ENCODE peak calls at places on chromosomes 5 and 9, in six cellular contexts. Q is K562, C is endodermal cell, N is pancreas, A is right cardiac atrium, H is PC-3. U is an unnamed sample.
A peak's percentile ranks its signal among the peaks of the same experiment; 100 is the strongest.

GRCh38 chr9:92617195-92617813 is 52.6 kb downstream of the IPPK start:
- DNase-seq in C (no peak), N (no peak), Q (no peak), H (no peak), A (no peak), U (peak; percentile 40)

GRCh38 chr5:143644751-143645150 is 167.2 kb upstream of the HMHB1 start:
- DNase-seq in H (no peak), N (no peak), C (no peak), Q (no peak), A (no peak), U (no peak)

GRCh38 chr5:109936996-109937395 is 247.3 kb downstream of the MAN2A1 start:
- DNase-seq in H (no peak), Q (no peak), C (no peak), N (no peak), A (no peak), U (no peak)

GRCh38 chr9:99369327-99369722 is 147.2 kb downstream of the SEC61B start:
- DNase-seq in Q (no peak), N (no peak), C (no peak), A (no peak), H (no peak), U (no peak)

GRCh38 chr5:135246923-135247795 is 151.9 kb downstream of the MACROH2A1 start:
- DNase-seq in H (peak; percentile 90), C (peak; percentile 78), Q (peak; percentile 66), A (no peak), N (peak; percentile 1), U (no peak)

GRCh38 chr5:112757468-112758208 is 20.0 kb downstream of the APC start:
- DNase-seq in C (peak; percentile 52), H (peak; percentile 79), A (no peak), N (no peak), Q (peak; percentile 8), U (no peak)

GRCh38 chr9:37944266-37944650 is 40.3 kb upstream of the SLC25A51 start:
- DNase-seq in A (peak; percentile 36), C (no peak), N (no peak), H (no peak), Q (no peak), U (no peak)

GRCh38 chr9:114361542-114361941 is 26.2 kb downstream of the AKNA start:
- DNase-seq in N (no peak), A (no peak), Q (no peak), H (no peak), C (no peak), U (no peak)

GRCh38 chr9:133534346-133535284 is at the start of gene ADAMTSL2:
- DNase-seq in Q (peak; percentile 53), C (peak; percentile 84), H (no peak), N (peak; percentile 66), A (peak; percentile 96), U (peak; percentile 69)

GRCh38 chr5:148561712-148562365 is 92.5 kb downstream of the HTR4 start:
- DNase-seq in C (no peak), H (no peak), Q (no peak), N (peak; percentile 52), A (peak; percentile 48), U (no peak)

GRCh38 chr5:148623101-148623500 is 31.2 kb downstream of the HTR4 start:
- DNase-seq in N (no peak), H (no peak), C (no peak), Q (no peak), A (no peak), U (no peak)

GRCh38 chr9:15572200-15572599 is 19.4 kb downstream of the CCDC171 start:
- DNase-seq in A (no peak), Q (no peak), C (no peak), H (no peak), N (no peak), U (no peak)

GRCh38 chr5:121962347-121962670 is 534 bp downstream of the SRFBP1 start:
- DNase-seq in Q (no peak), A (no peak), C (no peak), N (no peak), H (no peak), U (no peak)

GRCh38 chr9:108278341-108278740 is 577.4 kb downstream of the ACTL7B start:
- DNase-seq in N (no peak), H (peak; percentile 9), Q (no peak), C (no peak), A (no peak), U (no peak)

GRCh38 chr5:396715-397032 is 46.3 kb upstream of the EXOC3 start:
- DNase-seq in H (no peak), A (no peak), N (peak; percentile 5), C (no peak), Q (no peak), U (no peak)

GRCh38 chr9:134492281-134492691 is 149.3 kb upstream of the COL5A1 start:
- DNase-seq in C (no peak), A (peak; percentile 88), H (no peak), Q (no peak), N (no peak), U (no peak)

GRCh38 chr5:178376906-178377582 is 144.4 kb upstream of the PHYKPL start:
- DNase-seq in A (no peak), Q (no peak), N (no peak), H (no peak), C (no peak), U (no peak)

GRCh38 chr5:170273968-170274710 is 23.4 kb downstream of the LCP2 start:
- DNase-seq in H (peak; percentile 25), A (no peak), N (no peak), C (peak; percentile 89), Q (no peak), U (no peak)

GRCh38 chr5:73774924-73775323 is 148.9 kb downstream of the ARHGEF28 start:
- DNase-seq in A (no peak), H (no peak), N (no peak), C (no peak), Q (no peak), U (no peak)

GRCh38 chr9:89252910-89253309 is 58.1 kb upstream of the CKS2 start:
- DNase-seq in A (no peak), C (no peak), H (no peak), N (no peak), Q (no peak), U (no peak)

GRCh38 chr9:89923961-89924504 is 319.2 kb downstream of the GADD45G start:
- DNase-seq in H (peak; percentile 3), A (no peak), Q (no peak), C (peak; percentile 43), N (peak; percentile 27), U (peak; percentile 80)

GRCh38 chr9:5336683-5337082 is 3.0 kb downstream of the RLN1 start:
- DNase-seq in N (no peak), A (no peak), H (no peak), C (no peak), Q (no peak), U (no peak)

GRCh38 chr5:26192496-26192895 is 845.9 kb downstream of the CDH9 start:
- DNase-seq in Q (no peak), C (no peak), N (no peak), H (peak; percentile 81), A (no peak), U (no peak)

GRCh38 chr9:109640232-109641078 is 139.5 kb upstream of the PALM2AKAP2 start:
- DNase-seq in A (peak; percentile 87), Q (no peak), C (peak; percentile 80), N (peak; percentile 22), H (peak; percentile 69), U (peak; percentile 50)

GRCh38 chr9:109639666-109640231 is 140.2 kb upstream of the PALM2AKAP2 start:
- DNase-seq in N (no peak), H (no peak), C (no peak), A (no peak), Q (no peak), U (no peak)

DNA sequence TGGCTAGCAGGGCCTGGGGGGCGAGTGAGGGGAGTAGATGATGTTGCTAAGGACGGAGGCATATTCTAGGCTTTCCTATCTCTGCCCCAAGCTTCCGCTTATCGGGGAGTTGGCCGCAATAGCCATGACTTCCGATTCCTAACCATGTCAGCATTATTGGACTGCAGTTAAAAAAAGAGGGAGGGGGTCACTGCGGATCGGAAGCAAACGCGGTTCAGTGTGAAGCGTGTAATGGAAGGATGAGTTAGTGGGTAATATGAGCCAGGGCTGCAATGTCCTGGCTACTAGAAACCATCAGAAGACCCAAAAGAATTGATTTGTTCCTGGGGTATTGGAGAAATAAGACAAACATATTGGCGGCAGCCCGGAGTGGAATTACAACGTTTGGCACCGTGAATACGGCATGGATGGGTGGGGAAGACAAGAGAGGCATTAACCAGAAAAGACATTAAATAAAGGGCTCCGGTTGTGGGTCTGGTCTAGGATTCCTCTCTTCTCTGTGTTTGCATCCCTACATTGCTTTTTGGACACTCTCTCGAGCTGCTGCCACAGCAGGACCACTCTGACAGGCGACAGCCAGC is 138.8 kb upstream of the PALM2AKAP2 start:
- DNase-seq in Q (no peak), C (no peak), N (no peak), H (no peak), A (no peak), U (no peak)
- H3K27me3 ChIP-seq in Q (no peaks in the 10 kb centered on the region), C (peaks cover 63% of the 10 kb centered on the region), N (peaks cover 11% of the 10 kb centered on the region), H (peaks cover 32% of the 10 kb centered on the region), A (no peaks in the 10 kb centered on the region), U (no peaks in the 10 kb centered on the region)

DNA sequence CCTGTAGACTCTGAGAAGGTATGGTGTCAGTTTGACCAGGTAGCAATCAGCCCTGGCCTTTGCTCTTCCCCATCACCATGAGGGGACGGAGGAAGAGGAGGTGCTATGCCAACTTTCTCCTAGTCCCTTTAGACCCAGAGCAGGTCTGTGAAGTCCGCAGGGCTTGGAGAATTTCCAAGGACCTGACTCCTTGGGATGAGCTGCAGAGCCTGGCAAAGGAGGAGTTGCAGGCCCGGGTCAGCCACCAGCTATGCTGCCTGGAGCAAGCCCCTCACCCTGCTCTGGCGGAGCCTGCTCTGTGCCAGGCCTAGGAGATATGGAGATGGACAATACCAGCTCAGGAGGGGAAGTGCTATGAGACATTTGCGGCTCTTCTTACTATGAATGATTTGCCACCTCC is 188.3 kb downstream of the CDK5RAP2 start:
- DNase-seq in Q (no peak), C (peak; percentile 20), N (no peak), H (no peak), A (no peak), U (no peak)
- H3K4me1 ChIP-seq in Q (no peaks in the 10 kb centered on the region), C (no peaks in the 10 kb centered on the region), N (peaks cover 8% of the 10 kb centered on the region), H (peaks cover 39% of the 10 kb centered on the region), A (no peaks in the 10 kb centered on the region), U (no peaks in the 10 kb centered on the region)

DNA sequence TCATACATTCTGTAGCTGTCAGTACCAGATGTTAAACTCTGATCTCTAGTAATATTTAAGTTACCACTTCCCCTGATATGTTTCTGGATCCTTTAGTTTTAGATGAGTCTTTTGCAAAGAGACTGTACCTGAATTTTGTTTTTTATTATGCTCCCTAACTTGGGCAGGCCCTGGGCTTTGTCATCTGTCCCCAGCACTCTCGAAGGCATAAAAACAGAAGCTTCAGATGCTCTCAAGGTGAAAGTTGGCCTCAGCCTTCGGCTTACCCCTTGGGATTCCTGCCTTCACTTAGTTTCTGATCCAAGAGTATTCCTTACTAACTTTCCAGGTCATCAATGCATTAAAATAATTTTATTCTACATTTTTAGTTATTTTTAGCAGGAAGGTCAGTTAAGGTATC is 14.9 kb upstream of the LNPEP start:
- DNase-seq in N (no peak), H (no peak), Q (no peak), C (no peak), A (no peak), U (no peak)
- H3K27ac ChIP-seq in N (no peak overlapping the region), H (no peak overlapping the region), Q (no peak overlapping the region), C (no peak overlapping the region), A (no peak overlapping the region), U (no peak overlapping the region)

DNA sequence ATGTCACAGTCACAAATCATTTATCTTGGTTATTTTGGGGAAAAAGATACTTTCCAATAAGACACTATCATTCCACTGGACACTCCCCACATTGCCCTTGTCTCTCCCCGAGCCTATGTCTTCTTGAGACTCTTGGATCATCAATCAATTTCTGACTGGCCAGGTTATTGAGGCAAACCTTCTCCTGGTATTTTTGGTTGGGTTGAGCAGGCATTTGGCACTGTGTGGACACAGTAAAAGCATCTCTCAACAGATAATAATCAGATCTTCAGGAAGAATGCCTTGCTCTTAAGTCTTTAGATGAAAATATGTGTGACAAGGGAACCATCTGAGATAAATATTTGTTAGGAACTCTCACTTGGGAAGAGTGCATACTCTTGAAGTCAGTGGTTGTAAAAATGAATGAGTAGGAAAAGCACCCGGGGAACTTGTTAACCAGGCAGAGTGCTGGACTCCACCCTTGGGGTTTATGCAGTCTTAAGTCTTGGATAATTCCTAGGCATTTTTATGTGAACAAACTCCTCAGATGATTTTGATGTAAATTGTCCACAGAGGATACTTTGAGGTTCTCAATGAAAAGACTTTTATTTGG is 223.8 kb upstream of the CLINT1 start:
- DNase-seq in H (no peak), C (no peak), A (no peak), N (no peak), Q (no peak), U (no peak)
- H3K27me3 ChIP-seq in H (peaks cover 49% of the 10 kb centered on the region), C (no peaks in the 10 kb centered on the region), A (no peaks in the 10 kb centered on the region), N (no peaks in the 10 kb centered on the region), Q (no peaks in the 10 kb centered on the region), U (no peaks in the 10 kb centered on the region)

U was measured in right lobe of liver.